ENCODE peak calls at places on chromosome 12, in five cellular contexts. One of them, this sample, is unnamed.
A peak's percentile ranks its signal among the peaks of the same experiment; 100 is the strongest.

GRCh38 chr12:114975283-114975973 is 291.5 kb upstream of the TBX3 start:
- DNase-seq in HCT116: no peak
- DNase-seq in endothelial cell of umbilical vein: no peak
- DNase-seq in HepG2: no peak
- DNase-seq in K562: no peak
- DNase-seq in this sample: no peak

GRCh38 chr12:71664411-71665108 is 459 bp downstream of the THAP2 start:
- DNase-seq in HCT116: no peak
- DNase-seq in endothelial cell of umbilical vein: no peak
- DNase-seq in HepG2: no peak
- DNase-seq in K562: no peak
- DNase-seq in this sample: no peak

GRCh38 chr12:69569236-69569635 is 16.0 kb upstream of the CCT2 start:
- DNase-seq in HCT116: no peak
- DNase-seq in endothelial cell of umbilical vein: no peak
- DNase-seq in HepG2: no peak
- DNase-seq in K562: no peak
- DNase-seq in this sample: no peak

GRCh38 chr12:78101946-78102635 is 271.4 kb downstream of the NAV3 start:
- DNase-seq in HCT116: peak; percentile 6
- DNase-seq in endothelial cell of umbilical vein: no peak
- DNase-seq in HepG2: no peak
- DNase-seq in K562: no peak
- DNase-seq in this sample: no peak

GRCh38 chr12:6078378-6079083 is 45.9 kb downstream of the VWF start:
- DNase-seq in HCT116: no peak
- DNase-seq in endothelial cell of umbilical vein: no peak
- DNase-seq in HepG2: no peak
- DNase-seq in K562: no peak
- DNase-seq in this sample: no peak

GRCh38 chr12:7907009-7907408 is 29.0 kb downstream of the SLC2A3 start:
- DNase-seq in HCT116: peak; percentile 56
- DNase-seq in endothelial cell of umbilical vein: peak; percentile 75
- DNase-seq in HepG2: peak; percentile 97
- DNase-seq in K562: peak; percentile 38
- DNase-seq in this sample: no peak

GRCh38 chr12:117587646-117588287 is 226.3 kb upstream of the NOS1 start:
- DNase-seq in HCT116: peak; percentile 15
- DNase-seq in endothelial cell of umbilical vein: peak; percentile 57
- DNase-seq in HepG2: peak; percentile 15
- DNase-seq in K562: peak; percentile 73
- DNase-seq in this sample: no peak

GRCh38 chr12:26275313-26276257 is 80.2 kb downstream of the SSPN start:
- DNase-seq in HCT116: no peak
- DNase-seq in endothelial cell of umbilical vein: no peak
- DNase-seq in HepG2: peak; percentile 32
- DNase-seq in K562: no peak
- DNase-seq in this sample: no peak

GRCh38 chr12:51692016-51692415 is 101.0 kb downstream of the SCN8A start:
- DNase-seq in HCT116: no peak
- DNase-seq in endothelial cell of umbilical vein: peak; percentile 42
- DNase-seq in HepG2: no peak
- DNase-seq in K562: no peak
- DNase-seq in this sample: no peak

GRCh38 chr12:113674302-113674701 is 202.6 kb upstream of the LHX5 start:
- DNase-seq in HCT116: no peak
- DNase-seq in endothelial cell of umbilical vein: no peak
- DNase-seq in HepG2: no peak
- DNase-seq in K562: no peak
- DNase-seq in this sample: no peak

GRCh38 chr12:91990525-91990924 is 155.1 kb downstream of the BTG1 start:
- DNase-seq in HCT116: no peak
- DNase-seq in endothelial cell of umbilical vein: peak; percentile 97
- DNase-seq in HepG2: no peak
- DNase-seq in K562: no peak
- DNase-seq in this sample: no peak

GRCh38 chr12:47939009-47939601 is 24.3 kb upstream of the TMEM106C start:
- DNase-seq in HCT116: no peak
- DNase-seq in endothelial cell of umbilical vein: no peak
- DNase-seq in HepG2: no peak
- DNase-seq in K562: no peak
- DNase-seq in this sample: no peak

GRCh38 chr12:4037747-4038312 is 164.6 kb upstream of the PARP11 start:
- DNase-seq in HCT116: no peak
- DNase-seq in endothelial cell of umbilical vein: peak; percentile 39
- DNase-seq in HepG2: peak; percentile 44
- DNase-seq in K562: peak; percentile 8
- DNase-seq in this sample: no peak

GRCh38 chr12:103268831-103269514 is 226.8 kb downstream of the C12orf42 start:
- DNase-seq in HCT116: no peak
- DNase-seq in endothelial cell of umbilical vein: no peak
- DNase-seq in HepG2: no peak
- DNase-seq in K562: no peak
- DNase-seq in this sample: no peak

GRCh38 chr12:50509009-50509663 is 4.4 kb downstream of the DIP2B start:
- DNase-seq in HCT116: no peak
- DNase-seq in endothelial cell of umbilical vein: no peak
- DNase-seq in HepG2: peak; percentile 61
- DNase-seq in K562: no peak
- DNase-seq in this sample: no peak

GRCh38 chr12:49750027-49750977 is 8.9 kb downstream of the TMBIM6 start:
- DNase-seq in HCT116: peak; percentile 54
- DNase-seq in endothelial cell of umbilical vein: peak; percentile 43
- DNase-seq in HepG2: peak; percentile 31
- DNase-seq in K562: no peak
- DNase-seq in this sample: no peak

GRCh38 chr12:128687851-128688250 is 135.9 kb downstream of the SLC15A4 start:
- DNase-seq in HCT116: no peak
- DNase-seq in endothelial cell of umbilical vein: no peak
- DNase-seq in HepG2: no peak
- DNase-seq in K562: no peak
- DNase-seq in this sample: no peak

GRCh38 chr12:30548203-30548602 is 147.5 kb downstream of the IPO8 start:
- DNase-seq in HCT116: no peak
- DNase-seq in endothelial cell of umbilical vein: no peak
- DNase-seq in HepG2: no peak
- DNase-seq in K562: no peak
- DNase-seq in this sample: no peak

GRCh38 chr12:65248656-65249633 is 29.5 kb upstream of the MSRB3 start:
- DNase-seq in HCT116: peak; percentile 13
- DNase-seq in endothelial cell of umbilical vein: peak; percentile 10
- DNase-seq in HepG2: no peak
- DNase-seq in K562: no peak
- DNase-seq in this sample: no peak

GRCh38 chr12:67034110-67034879 is 234.9 kb upstream of the CAND1 start:
- DNase-seq in HCT116: no peak
- DNase-seq in endothelial cell of umbilical vein: no peak
- DNase-seq in HepG2: no peak
- DNase-seq in K562: no peak
- DNase-seq in this sample: no peak

GRCh38 chr12:115362319-115362976 is 678.5 kb upstream of the TBX3 start:
- DNase-seq in HCT116: no peak
- DNase-seq in endothelial cell of umbilical vein: no peak
- DNase-seq in HepG2: no peak
- DNase-seq in K562: no peak
- DNase-seq in this sample: no peak

GRCh38 chr12:117732761-117733160 is 236.0 kb downstream of the KSR2 start:
- DNase-seq in HCT116: no peak
- DNase-seq in endothelial cell of umbilical vein: no peak
- DNase-seq in HepG2: no peak
- DNase-seq in K562: no peak
- DNase-seq in this sample: no peak

GRCh38 chr12:39441189-39441962 is 1.5 kb downstream of the KIF21A start:
- DNase-seq in HCT116: no peak
- DNase-seq in endothelial cell of umbilical vein: no peak
- DNase-seq in HepG2: no peak
- DNase-seq in K562: no peak
- DNase-seq in this sample: no peak

GRCh38 chr12:39441963-39442894 is 691 bp downstream of the KIF21A start:
- DNase-seq in HCT116: no peak
- DNase-seq in endothelial cell of umbilical vein: peak; percentile 46
- DNase-seq in HepG2: peak; percentile 39
- DNase-seq in K562: peak; percentile 43
- DNase-seq in this sample: no peak

GRCh38 chr12:39442895-39443703 is at the start of gene KIF21A:
- DNase-seq in HCT116: peak; percentile 88
- DNase-seq in endothelial cell of umbilical vein: peak; percentile 94
- DNase-seq in HepG2: peak; percentile 88
- DNase-seq in K562: peak; percentile 87
- DNase-seq in this sample: no peak

GRCh38 chr12:39440781-39441180 is 2.1 kb downstream of the KIF21A start:
- DNase-seq in HCT116: no peak
- DNase-seq in endothelial cell of umbilical vein: no peak
- DNase-seq in HepG2: no peak
- DNase-seq in K562: no peak
- DNase-seq in this sample: no peak

GRCh38 chr12:39443704-39444234 is 849 bp upstream of the KIF21A start:
- DNase-seq in HCT116: no peak
- DNase-seq in endothelial cell of umbilical vein: no peak
- DNase-seq in HepG2: peak; percentile 89
- DNase-seq in K562: no peak
- DNase-seq in this sample: no peak
- H3K4me3 ChIP-seq in HCT116: peak overlapping the region; percentile 87
- H3K4me3 ChIP-seq in endothelial cell of umbilical vein: peak overlapping the region; percentile 84
- H3K4me3 ChIP-seq in HepG2: peak overlapping the region; percentile 80
- H3K4me3 ChIP-seq in K562: peak overlapping the region; percentile 86
- H3K4me3 ChIP-seq in this sample: peak overlapping the region; percentile 95

GRCh38 chr12:89770391-89770790 is 61.8 kb upstream of the ATP2B1 start:
- DNase-seq in HCT116: no peak
- DNase-seq in endothelial cell of umbilical vein: no peak
- DNase-seq in HepG2: no peak
- DNase-seq in K562: no peak
- DNase-seq in this sample: no peak
- TF ChIP-seq POLR2AphosphoS5 in HCT116: no peak
- TF ChIP-seq POLR2AphosphoS5 in endothelial cell of umbilical vein: no peak
- TF ChIP-seq POLR2AphosphoS5 in HepG2: no peak
- TF ChIP-seq POLR2AphosphoS5 in K562: no peak
- TF ChIP-seq POLR2AphosphoS5 in this sample: no peak

GRCh38 chr12:58930770-58931324 is 10.5 kb upstream of the LRIG3 start:
- DNase-seq in HCT116: no peak
- DNase-seq in endothelial cell of umbilical vein: no peak
- DNase-seq in HepG2: no peak
- DNase-seq in K562: no peak
- DNase-seq in this sample: no peak

GRCh38 chr12:58938440-58938839 is 18.1 kb upstream of the LRIG3 start:
- DNase-seq in HCT116: no peak
- DNase-seq in endothelial cell of umbilical vein: no peak
- DNase-seq in HepG2: no peak
- DNase-seq in K562: no peak
- DNase-seq in this sample: no peak

GRCh38 chr12:58931518-58931917 is 11.2 kb upstream of the LRIG3 start:
- DNase-seq in HCT116: no peak
- DNase-seq in endothelial cell of umbilical vein: no peak
- DNase-seq in HepG2: no peak
- DNase-seq in K562: no peak
- DNase-seq in this sample: no peak

GRCh38 chr12:58933068-58933681 is 12.9 kb upstream of the LRIG3 start:
- DNase-seq in HCT116: no peak
- DNase-seq in endothelial cell of umbilical vein: no peak
- DNase-seq in HepG2: no peak
- DNase-seq in K562: no peak
- DNase-seq in this sample: no peak

GRCh38 chr12:58934528-58934927 is 14.2 kb upstream of the LRIG3 start:
- DNase-seq in HCT116: no peak
- DNase-seq in endothelial cell of umbilical vein: no peak
- DNase-seq in HepG2: no peak
- DNase-seq in K562: no peak
- DNase-seq in this sample: no peak
- H3K9ac ChIP-seq in HCT116: no peak overlapping the region
- H3K9ac ChIP-seq in endothelial cell of umbilical vein: no peak overlapping the region
- H3K9ac ChIP-seq in HepG2: no peak overlapping the region
- H3K9ac ChIP-seq in K562: no peak overlapping the region
- H3K9ac ChIP-seq in this sample: no peak overlapping the region

GRCh38 chr12:110426300-110426910 is 22.9 kb upstream of the ANAPC7 start:
- DNase-seq in HCT116: no peak
- DNase-seq in endothelial cell of umbilical vein: no peak
- DNase-seq in HepG2: no peak
- DNase-seq in K562: no peak
- DNase-seq in this sample: no peak

GRCh38 chr12:110436231-110436630 is 13.9 kb downstream of the ARPC3 start:
- DNase-seq in HCT116: no peak
- DNase-seq in endothelial cell of umbilical vein: peak; percentile 30
- DNase-seq in HepG2: no peak
- DNase-seq in K562: no peak
- DNase-seq in this sample: no peak

GRCh38 chr12:110431957-110432587 is 18.1 kb downstream of the ARPC3 start:
- DNase-seq in HCT116: no peak
- DNase-seq in endothelial cell of umbilical vein: no peak
- DNase-seq in HepG2: no peak
- DNase-seq in K562: no peak
- DNase-seq in this sample: no peak
- H3K4me3 ChIP-seq in HCT116: no peak overlapping the region
- H3K4me3 ChIP-seq in endothelial cell of umbilical vein: no peak overlapping the region
- H3K4me3 ChIP-seq in HepG2: peak overlapping the region; percentile 57
- H3K4me3 ChIP-seq in K562: no peak overlapping the region
- H3K4me3 ChIP-seq in this sample: peak overlapping the region; percentile 75

This sample was measured in SK-N-MC.